ENCODE peak calls at places on chromosomes 4 and X, in eight cellular contexts. Z, X, Y, E, S, G, L and O are unnamed samples.

GRCh38 chr4:100894339-100894870 is 376.6 kb upstream of the EMCN start:
- DNase-seq in Z (no peak), X (no peak), Y (no peak), E (no peak), S (no peak), G (no peak), L (no peak), O (no peak)

GRCh38 chr4:98284640-98285046 is 23.5 kb downstream of the RAP1GDS1 start:
- DNase-seq in Z (no peak), X (no peak), Y (no peak), E (peak), S (peak), G (no peak), L (no peak), O (no peak)

GRCh38 chr4:40254961-40255721 is 58.3 kb downstream of the RHOH start:
- DNase-seq in Z (no peak), X (no peak), Y (no peak), E (peak), S (peak), G (peak), L (no peak), O (no peak)

GRCh38 chr4:147307896-147308680 is 172.8 kb upstream of the EDNRA start:
- DNase-seq in Z (no peak), X (no peak), Y (no peak), E (no peak), S (peak), G (no peak), L (no peak), O (no peak)

GRCh38 chrX:104165894-104166734 is at the start of gene FAM199X:
- DNase-seq in Z (peak), X (peak), Y (peak), E (peak), S (peak), G (peak), L (peak), O (peak)

GRCh38 chr4:109156346-109156745 is 146.1 kb downstream of the COL25A1 start:
- DNase-seq in Z (no peak), X (no peak), Y (no peak), E (no peak), S (no peak), G (no peak), L (no peak), O (no peak)

GRCh38 chr4:110354460-110354859 is 121.5 kb upstream of the ENPEP start:
- DNase-seq in Z (no peak), X (peak), Y (no peak), E (no peak), S (no peak), G (no peak), L (no peak), O (no peak)

GRCh38 chrX:46601283-46601682 is 27.7 kb downstream of the CHST7 start:
- DNase-seq in Z (no peak), X (no peak), Y (no peak), E (no peak), S (no peak), G (peak), L (no peak), O (no peak)

GRCh38 chrX:53045002-53045401 is 3.6 kb upstream of the GPR173 start:
- DNase-seq in Z (no peak), X (no peak), Y (no peak), E (no peak), S (no peak), G (no peak), L (no peak), O (no peak)

GRCh38 chr4:141074098-141074878 is 59.0 kb downstream of the RNF150 start:
- DNase-seq in Z (no peak), X (no peak), Y (no peak), E (no peak), S (no peak), G (no peak), L (peak), O (no peak)

GRCh38 chr4:5967783-5968182 is 50.4 kb downstream of the C4orf50 start:
- DNase-seq in Z (no peak), X (no peak), Y (no peak), E (no peak), S (no peak), G (no peak), L (no peak), O (no peak)

GRCh38 chrX:154378059-154378798 is 866 bp upstream of the EMD start:
- DNase-seq in Z (peak), X (no peak), Y (no peak), E (no peak), S (no peak), G (peak), L (no peak), O (no peak)

GRCh38 chrX:100687546-100687945 is 43.5 kb downstream of the SRPX2 start:
- DNase-seq in Z (no peak), X (no peak), Y (no peak), E (no peak), S (no peak), G (no peak), L (peak), O (no peak)

GRCh38 chr4:174352405-174352804 is 68.7 kb downstream of the CEP44 start:
- DNase-seq in Z (no peak), X (no peak), Y (no peak), E (no peak), S (no peak), G (no peak), L (no peak), O (peak)

GRCh38 chrX:132751043-132751690 is 207.3 kb downstream of the HS6ST2 start:
- DNase-seq in Z (no peak), X (no peak), Y (no peak), E (no peak), S (no peak), G (peak), L (no peak), O (no peak)

GRCh38 chr4:76689079-76689817 is 208.7 kb downstream of the SOWAHB start:
- DNase-seq in Z (peak), X (no peak), Y (no peak), E (peak), S (peak), G (peak), L (peak), O (no peak)

GRCh38 chr4:104421576-104421975 is 73.1 kb downstream of the CXXC4 start:
- DNase-seq in Z (no peak), X (no peak), Y (no peak), E (peak), S (no peak), G (no peak), L (no peak), O (no peak)

GRCh38 chr4:121041307-121042090 is 30.8 kb downstream of the NDNF start:
- DNase-seq in Z (no peak), X (no peak), Y (no peak), E (no peak), S (no peak), G (no peak), L (peak), O (no peak)

GRCh38 chr4:15385928-15386327 is 41.9 kb upstream of the C1QTNF7 start:
- DNase-seq in Z (no peak), X (no peak), Y (no peak), E (no peak), S (no peak), G (no peak), L (no peak), O (no peak)

GRCh38 chrX:14347523-14347922 is 181.8 kb upstream of the GLRA2 start:
- DNase-seq in Z (no peak), X (no peak), Y (no peak), E (no peak), S (no peak), G (no peak), L (no peak), O (no peak)

GRCh38 chr4:124203613-124204284 is 508.8 kb downstream of the ANKRD50 start:
- DNase-seq in Z (no peak), X (no peak), Y (peak), E (no peak), S (no peak), G (peak), L (no peak), O (peak)

GRCh38 chr4:143302526-143302925 is 34.1 kb upstream of the GAB1 start:
- DNase-seq in Z (no peak), X (no peak), Y (no peak), E (no peak), S (no peak), G (peak), L (no peak), O (peak)

GRCh38 chr4:127558088-127558487 is 74.7 kb upstream of the INTU start:
- DNase-seq in Z (no peak), X (no peak), Y (no peak), E (no peak), S (no peak), G (no peak), L (no peak), O (no peak)

GRCh38 chr4:78778530-78778929 is 2.4 kb downstream of the BMP2K start:
- DNase-seq in Z (no peak), X (no peak), Y (no peak), E (no peak), S (no peak), G (no peak), L (no peak), O (no peak)

GRCh38 chrX:103792916-103793540 is 16.4 kb downstream of the PLP1 start:
- DNase-seq in Z (no peak), X (no peak), Y (peak), E (no peak), S (peak), G (peak), L (no peak), O (peak)

GRCh38 chrX:131763674-131764073 is 219.8 kb downstream of the OR13H1 start:
- DNase-seq in Z (peak), X (no peak), Y (no peak), E (peak), S (peak), G (no peak), L (peak), O (peak)

GRCh38 chr4:76881375-76881774 is 16.6 kb downstream of the SOWAHB start:
- DNase-seq in Z (no peak), X (no peak), Y (no peak), E (no peak), S (peak), G (no peak), L (no peak), O (no peak)

GRCh38 chr4:176475091-176475490 is 155.3 kb downstream of the SPCS3 start:
- DNase-seq in Z (no peak), X (no peak), Y (no peak), E (no peak), S (no peak), G (no peak), L (no peak), O (no peak)

GRCh38 chr4:148344382-148344781 is 97.8 kb downstream of the NR3C2 start:
- DNase-seq in Z (no peak), X (peak), Y (no peak), E (no peak), S (no peak), G (no peak), L (no peak), O (no peak)

GRCh38 chrX:19811807-19812604 is 75.4 kb downstream of the SH3KBP1 start:
- DNase-seq in Z (peak), X (no peak), Y (peak), E (no peak), S (no peak), G (peak), L (peak), O (peak)

GRCh38 chrX:44223150-44223549 is 120.3 kb downstream of the EFHC2 start:
- DNase-seq in Z (no peak), X (no peak), Y (no peak), E (no peak), S (peak), G (peak), L (no peak), O (peak)

GRCh38 chr4:153083447-153083921 is 120.8 kb upstream of the TRIM2 start:
- DNase-seq in Z (peak), X (peak), Y (peak), E (peak), S (peak), G (peak), L (peak), O (peak)
- TF ChIP-seq CTCF in Z (peak), X (peak), Y (peak), E (peak), S (peak), G (peak), L (peak), O (peak)

DNA sequence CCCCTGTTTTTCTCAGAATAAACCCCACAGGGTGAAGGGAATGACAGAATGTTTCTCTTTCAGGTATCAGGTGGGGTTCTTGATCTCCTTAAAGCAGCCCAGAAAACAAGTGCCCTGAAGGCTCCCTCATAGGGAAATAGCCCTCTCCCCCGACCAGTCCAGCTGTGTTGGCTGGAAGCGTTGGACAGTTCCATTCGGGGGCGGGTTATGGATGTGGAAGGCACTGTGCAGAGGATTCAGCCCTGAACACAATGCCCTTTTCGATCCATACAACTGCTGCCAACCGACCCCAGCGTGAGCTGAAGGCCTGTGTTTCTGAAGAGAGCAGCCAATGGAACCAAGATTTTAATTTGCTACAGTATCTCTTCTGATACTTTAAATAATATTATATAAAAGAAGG is 41.5 kb downstream of the SEL1L3 start:
- DNase-seq in Z (no peak), X (no peak), Y (no peak), E (no peak), S (no peak), G (no peak), L (no peak), O (no peak)
- H3K4me3 ChIP-seq in Z (no peak), X (no peak), Y (no peak), E (no peak), S (no peak), G (no peak), L (no peak), O (no peak)

DNA sequence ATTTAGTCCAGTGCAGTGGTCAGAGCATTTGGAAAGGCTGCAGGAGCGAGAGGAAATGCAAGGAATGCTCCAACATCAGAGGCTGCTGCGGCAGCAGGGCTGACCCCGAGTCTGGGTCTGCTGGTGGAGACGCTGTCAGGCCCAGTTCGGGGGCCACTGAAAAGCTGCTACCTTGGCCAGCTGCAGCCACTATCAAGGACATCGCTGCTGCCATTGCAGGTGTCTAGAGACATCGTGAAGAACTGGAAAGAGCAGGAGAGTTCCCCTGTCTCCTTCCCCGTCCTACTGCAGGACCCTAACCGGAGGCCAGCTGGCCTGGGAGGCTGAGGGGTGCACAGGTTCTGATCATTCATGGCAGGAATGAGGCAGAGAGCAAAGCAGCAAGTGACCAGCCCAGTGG is 29.5 kb upstream of the GPR78 start:
- DNase-seq in Z (no peak), X (no peak), Y (no peak), E (no peak), S (no peak), G (no peak), L (no peak), O (no peak)
- TF ChIP-seq CTCF in Z (no peak), X (no peak), Y (no peak), E (no peak), S (no peak), G (no peak), L (no peak), O (no peak)

DNA sequence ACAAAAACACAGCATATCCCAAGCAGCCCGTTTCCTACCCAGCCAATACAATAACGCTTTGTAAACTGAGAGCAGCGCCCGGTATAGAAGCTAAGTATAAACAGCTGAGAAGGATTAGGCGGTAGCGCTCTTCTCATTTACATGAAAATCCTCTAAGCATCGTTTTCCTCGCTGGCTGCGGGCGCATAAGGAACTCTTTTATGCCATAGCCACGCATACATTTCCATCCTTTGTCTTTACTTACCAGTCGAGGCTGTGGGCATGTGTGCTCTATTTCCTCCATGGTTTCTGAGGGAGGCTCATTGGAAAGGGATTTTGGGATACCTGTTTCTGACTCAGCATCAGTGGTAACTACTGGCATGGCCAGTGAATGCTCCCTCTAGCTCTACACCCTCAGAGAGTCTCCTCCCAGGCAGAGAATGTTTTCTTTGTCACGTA is 383 bp downstream of the PCYT1B start:
- DNase-seq in Z (no peak), X (no peak), Y (no peak), E (no peak), S (no peak), G (peak), L (no peak), O (no peak)
- H3K4me3 ChIP-seq in Z (peak), X (peak), Y (no peak), E (no peak), S (peak), G (no peak), L (no peak), O (peak)

DNA sequence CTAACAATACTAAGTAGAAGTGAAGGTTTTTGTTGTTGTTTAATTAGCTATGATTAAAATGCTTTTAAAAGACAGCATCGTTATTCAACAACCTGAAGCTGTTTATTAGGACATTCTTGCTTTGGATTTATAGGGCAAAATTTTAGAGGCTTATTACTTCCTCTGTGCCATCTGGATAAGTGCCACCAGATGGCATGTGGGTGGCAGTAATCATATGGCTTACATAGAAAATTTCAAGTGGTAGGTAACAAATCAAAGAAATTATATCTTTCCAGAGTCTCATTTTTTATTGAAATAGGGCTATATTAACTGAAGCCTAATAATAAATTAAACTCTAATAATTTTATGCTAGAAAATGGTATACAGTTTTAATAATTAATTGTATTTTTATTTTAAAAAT is 83.3 kb upstream of the HTR2C start:
- DNase-seq in Z (no peak), X (no peak), Y (no peak), E (no peak), S (no peak), G (no peak), L (no peak), O (no peak)
- TF ChIP-seq CTCF in Z (no peak), X (no peak), Y (no peak), E (no peak), S (no peak), G (no peak), L (no peak), O (no peak)